ENCODE peak calls at places on chromosomes 7 and 10, in nine cellular contexts. S is spleen, F is GM23338, E is HCT116, O is prostate gland, V is HepG2, A is stomach, Z is transverse colon, H is breast epithelium. B is an unnamed sample.

GRCh38 chr10:131982185-131982756 is 548 bp upstream of the BNIP3 start:
- DNase-seq in S (no peak), F (no peak), E (no peak), O (no peak), V (no peak), A (no peak), Z (no peak), H (peak), B (no peak)

GRCh38 chr10:101001225-101002035 is 1.8 kb downstream of the LZTS2 start:
- DNase-seq in S (peak), F (no peak), E (no peak), O (peak), V (no peak), A (peak), Z (peak), H (peak), B (peak)

GRCh38 chr10:112826018-112826697 is 123.9 kb upstream of the TCF7L2 start:
- DNase-seq in S (no peak), F (no peak), E (no peak), O (peak), V (no peak), A (no peak), Z (no peak), H (no peak), B (no peak)

GRCh38 chr7:106772655-106773108 is 92.4 kb upstream of the PIK3CG start:
- DNase-seq in S (no peak), F (no peak), E (peak), O (no peak), V (no peak), A (no peak), Z (no peak), H (no peak), B (no peak)

GRCh38 chr10:17155821-17156220 is 26.2 kb upstream of the CUBN start:
- DNase-seq in S (no peak), F (no peak), E (no peak), O (no peak), V (no peak), A (no peak), Z (no peak), H (no peak), B (no peak)

GRCh38 chr10:71847418-71847817 is 3.6 kb downstream of the PSAP start:
- DNase-seq in S (peak), F (no peak), E (no peak), O (no peak), V (no peak), A (no peak), Z (no peak), H (no peak), B (no peak)

GRCh38 chr7:75734586-75735047 is 4.1 kb downstream of the HIP1 start:
- DNase-seq in S (no peak), F (no peak), E (no peak), O (no peak), V (peak), A (no peak), Z (no peak), H (no peak), B (no peak)

GRCh38 chr7:33982425-33982786 is 77.1 kb downstream of the BMPER start:
- DNase-seq in S (no peak), F (peak), E (peak), O (no peak), V (no peak), A (no peak), Z (no peak), H (no peak), B (no peak)

GRCh38 chr10:117647306-117647705 is 104.8 kb downstream of the EMX2 start:
- DNase-seq in S (no peak), F (no peak), E (no peak), O (no peak), V (no peak), A (no peak), Z (no peak), H (no peak), B (no peak)

GRCh38 chr7:137996386-137996851 is 5.5 kb downstream of the CREB3L2 start:
- DNase-seq in S (no peak), F (no peak), E (no peak), O (no peak), V (no peak), A (peak), Z (no peak), H (no peak), B (no peak)

GRCh38 chr7:13581097-13581496 is 408.4 kb downstream of the ETV1 start:
- DNase-seq in S (no peak), F (no peak), E (no peak), O (no peak), V (no peak), A (no peak), Z (no peak), H (no peak), B (no peak)

GRCh38 chr10:69414036-69415018 is 2.4 kb downstream of the TACR2 start:
- DNase-seq in S (peak), F (no peak), E (no peak), O (no peak), V (no peak), A (no peak), Z (no peak), H (no peak), B (no peak)

GRCh38 chr10:110916554-110917346 is 2.2 kb downstream of the BBIP1 start:
- DNase-seq in S (no peak), F (no peak), E (no peak), O (peak), V (no peak), A (no peak), Z (no peak), H (no peak), B (no peak)

GRCh38 chr10:46006219-46006618 is 24.2 kb downstream of the NCOA4 start:
- DNase-seq in S (no peak), F (no peak), E (no peak), O (no peak), V (no peak), A (no peak), Z (no peak), H (no peak), B (no peak)

GRCh38 chr7:107715531-107715930 is 28.4 kb upstream of the CBLL1 start:
- DNase-seq in S (no peak), F (no peak), E (no peak), O (no peak), V (no peak), A (no peak), Z (no peak), H (no peak), B (no peak)

GRCh38 chr10:73758704-73759511 is 14.7 kb downstream of the SEC24C start:
- DNase-seq in S (no peak), F (no peak), E (no peak), O (no peak), V (no peak), A (no peak), Z (no peak), H (no peak), B (no peak)

GRCh38 chr10:71797533-71798307 is 24.4 kb upstream of the VSIR start:
- DNase-seq in S (no peak), F (no peak), E (no peak), O (no peak), V (no peak), A (no peak), Z (no peak), H (no peak), B (no peak)

GRCh38 chr7:30975257-30975899 is 11.6 kb downstream of the GHRHR start:
- DNase-seq in S (no peak), F (no peak), E (no peak), O (no peak), V (no peak), A (peak), Z (no peak), H (no peak), B (no peak)

GRCh38 chr10:70742537-70743429 is 42.4 kb downstream of the TBATA start:
- DNase-seq in S (peak), F (no peak), E (no peak), O (no peak), V (peak), A (no peak), Z (peak), H (no peak), B (no peak)

GRCh38 chr10:1266033-1266802 is 210.0 kb downstream of the WDR37 start:
- DNase-seq in S (peak), F (no peak), E (no peak), O (no peak), V (no peak), A (no peak), Z (no peak), H (no peak), B (no peak)

GRCh38 chr7:105590793-105591192 is 9.5 kb upstream of the EFCAB10 start:
- DNase-seq in S (no peak), F (no peak), E (no peak), O (no peak), V (no peak), A (no peak), Z (no peak), H (no peak), B (peak)

GRCh38 chr10:6383099-6383812 is 180.5 kb downstream of the PFKFB3 start:
- DNase-seq in S (no peak), F (no peak), E (no peak), O (no peak), V (no peak), A (no peak), Z (no peak), H (no peak), B (no peak)

GRCh38 chr10:43026039-43026973 is 50.6 kb upstream of the RET start:
- DNase-seq in S (peak), F (peak), E (no peak), O (peak), V (no peak), A (no peak), Z (no peak), H (peak), B (no peak)

GRCh38 chr7:141014523-141015395 is at the start of gene MRPS33:
- DNase-seq in S (peak), F (peak), E (peak), O (peak), V (peak), A (peak), Z (peak), H (peak), B (peak)

GRCh38 chr10:123140164-123140982 is 4.6 kb downstream of the HMX3 start:
- DNase-seq in S (no peak), F (peak), E (no peak), O (no peak), V (no peak), A (no peak), Z (no peak), H (no peak), B (no peak)

GRCh38 chr7:114368492-114368891 is 46.1 kb upstream of the FOXP2 start:
- DNase-seq in S (no peak), F (no peak), E (no peak), O (no peak), V (no peak), A (no peak), Z (no peak), H (no peak), B (no peak)

GRCh38 chr10:102473445-102474331 is 22.3 kb upstream of the C10orf95 start:
- DNase-seq in S (no peak), F (no peak), E (no peak), O (no peak), V (no peak), A (no peak), Z (no peak), H (no peak), B (no peak)

GRCh38 chr7:42677751-42678231 is 234.1 kb downstream of the C7orf25 start:
- DNase-seq in S (no peak), F (no peak), E (no peak), O (peak), V (no peak), A (no peak), Z (no peak), H (no peak), B (no peak)

GRCh38 chr7:25611196-25611595 is 382.9 kb upstream of the NPVF start:
- DNase-seq in S (no peak), F (no peak), E (no peak), O (no peak), V (no peak), A (no peak), Z (no peak), H (no peak), B (no peak)

GRCh38 chr7:45421096-45421495 is 153.1 kb upstream of the ADCY1 start:
- DNase-seq in S (no peak), F (no peak), E (no peak), O (no peak), V (no peak), A (no peak), Z (no peak), H (no peak), B (no peak)

GRCh38 chr10:98528785-98529183 is 82.0 kb upstream of the HPS1 start:
- DNase-seq in S (no peak), F (no peak), E (no peak), O (no peak), V (no peak), A (no peak), Z (no peak), H (no peak), B (no peak)

GRCh38 chr7:50851451-50851850 is 68.8 kb upstream of the GRB10 start:
- DNase-seq in S (no peak), F (no peak), E (no peak), O (no peak), V (no peak), A (peak), Z (no peak), H (no peak), B (peak)

GRCh38 chr10:77501846-77502251 is 135.8 kb downstream of the KCNMA1 start:
- DNase-seq in S (no peak), F (no peak), E (no peak), O (no peak), V (no peak), A (no peak), Z (no peak), H (no peak), B (no peak)

GRCh38 chr7:135441791-135442190 is 68.1 kb downstream of the CNOT4 start:
- DNase-seq in S (no peak), F (no peak), E (peak), O (no peak), V (no peak), A (no peak), Z (no peak), H (no peak), B (no peak)

GRCh38 chr7:22651534-22652243 is 75.3 kb upstream of the IL6 start:
- DNase-seq in S (no peak), F (no peak), E (no peak), O (no peak), V (no peak), A (no peak), Z (no peak), H (no peak), B (no peak)

GRCh38 chr10:42790835-42791234 is 8.2 kb downstream of the BMS1 start:
- DNase-seq in S (no peak), F (no peak), E (no peak), O (no peak), V (no peak), A (no peak), Z (no peak), H (no peak), B (no peak)

GRCh38 chr10:248307-248706 is 113.1 kb downstream of the ZMYND11 start:
- DNase-seq in S (no peak), F (no peak), E (no peak), O (no peak), V (no peak), A (no peak), Z (no peak), H (no peak), B (no peak)

GRCh38 chr10:18735711-18736110 is 76.5 kb downstream of the ARL5B start:
- DNase-seq in S (no peak), F (no peak), E (no peak), O (no peak), V (no peak), A (no peak), Z (no peak), H (no peak), B (no peak)
- TF ChIP-seq POLR2AphosphoS5 in S (no peak), F (no peak), E (no peak), O (no peak), V (no peak), A (no peak), Z (no peak), H (no peak), B (no peak)

GRCh38 chr7:115631782-115632181 is 398.8 kb downstream of the TFEC start:
- DNase-seq in S (no peak), F (peak), E (no peak), O (no peak), V (no peak), A (no peak), Z (no peak), H (no peak), B (no peak)
- TF ChIP-seq CTCF in S (no peak), F (peak), E (no peak), O (no peak), V (no peak), A (no peak), Z (no peak), H (no peak), B (no peak)

GRCh38 chr10:86260564-86260963 is 106.0 kb downstream of the GRID1 start:
- DNase-seq in S (peak), F (no peak), E (no peak), O (no peak), V (no peak), A (no peak), Z (no peak), H (no peak), B (peak)

GRCh38 chr10:86262671-86263165 is 103.9 kb downstream of the GRID1 start:
- DNase-seq in S (no peak), F (peak), E (no peak), O (no peak), V (no peak), A (peak), Z (no peak), H (no peak), B (peak)

GRCh38 chr10:86261470-86261869 is 105.1 kb downstream of the GRID1 start:
- DNase-seq in S (peak), F (no peak), E (no peak), O (no peak), V (no peak), A (peak), Z (no peak), H (no peak), B (peak)

GRCh38 chr10:86263209-86263608 is 103.4 kb downstream of the GRID1 start:
- DNase-seq in S (peak), F (peak), E (no peak), O (no peak), V (no peak), A (peak), Z (no peak), H (no peak), B (peak)

GRCh38 chr10:86261933-86262665 is 104.5 kb downstream of the GRID1 start:
- DNase-seq in S (peak), F (peak), E (no peak), O (peak), V (peak), A (peak), Z (no peak), H (no peak), B (peak)
- H3K4me3 ChIP-seq in S (no peak), F (peak), E (no peak), O (no peak), V (no peak), A (no peak), Z (no peak), H (no peak), B (peak)

GRCh38 chr10:109895095-109895818 is 28.1 kb downstream of the XPNPEP1 start:
- DNase-seq in S (no peak), F (no peak), E (no peak), O (no peak), V (no peak), A (peak), Z (no peak), H (no peak), B (no peak)
- TF ChIP-seq POLR2AphosphoS5 in S (no peak), F (no peak), E (no peak), O (no peak), V (no peak), A (no peak), Z (no peak), H (no peak), B (no peak)

GRCh38 chr7:142873871-142874270 is 11.7 kb downstream of the TRPV6 start:
- DNase-seq in S (no peak), F (no peak), E (no peak), O (no peak), V (no peak), A (no peak), Z (no peak), H (no peak), B (no peak)

GRCh38 chr7:142873281-142873784 is 12.2 kb downstream of the TRPV6 start:
- DNase-seq in S (no peak), F (peak), E (peak), O (no peak), V (no peak), A (peak), Z (no peak), H (peak), B (no peak)

GRCh38 chr7:142870575-142871259 is 14.8 kb downstream of the TRPV6 start:
- DNase-seq in S (no peak), F (no peak), E (no peak), O (no peak), V (no peak), A (no peak), Z (no peak), H (peak), B (peak)

GRCh38 chr7:142871260-142872105 is 14.1 kb downstream of the TRPV6 start:
- DNase-seq in S (no peak), F (no peak), E (no peak), O (no peak), V (no peak), A (no peak), Z (no peak), H (peak), B (peak)

DNA sequence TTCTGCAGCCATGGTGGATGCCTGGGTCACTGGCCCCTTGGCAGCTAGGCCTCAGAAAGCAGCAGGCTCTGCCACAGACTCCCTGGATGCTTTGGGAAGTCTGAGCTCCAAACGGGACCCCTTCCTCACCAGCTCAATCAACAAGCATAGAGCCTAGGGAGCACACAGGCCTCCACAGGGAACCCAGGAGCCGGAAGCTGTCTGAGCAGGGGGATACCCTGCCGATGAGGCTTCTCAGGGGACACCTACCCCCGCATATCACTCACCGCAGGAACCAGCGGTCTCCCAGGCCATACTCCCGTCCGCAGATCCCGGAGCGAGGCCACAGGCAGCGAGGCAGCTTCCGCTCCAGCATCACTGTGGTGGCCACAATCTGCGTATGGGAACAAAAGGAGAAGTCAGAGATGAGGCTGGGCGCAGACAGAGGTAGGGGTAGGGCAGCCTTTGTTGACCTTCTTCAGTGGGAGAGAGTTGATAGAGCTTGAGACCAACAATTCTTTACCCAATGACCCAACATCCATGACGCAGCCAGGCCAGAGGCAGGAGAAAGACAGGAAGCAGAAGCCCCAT is 13.4 kb downstream of the TRPV6 start:
- DNase-seq in S (no peak), F (no peak), E (no peak), O (no peak), V (no peak), A (no peak), Z (no peak), H (peak), B (no peak)
- TF ChIP-seq CTCF in S (no peak), F (no peak), E (no peak), O (no peak), V (no peak), A (no peak), Z (no peak), H (no peak), B (no peak)

GRCh38 chr7:3198316-3198715 is 102.7 kb upstream of the SDK1 start:
- DNase-seq in S (no peak), F (no peak), E (no peak), O (no peak), V (no peak), A (no peak), Z (no peak), H (no peak), B (no peak)
- H3K4me3 ChIP-seq in S (no peak), F (no peak), E (no peak), O (no peak), V (no peak), A (no peak), Z (no peak), H (no peak), B (no peak)

B was measured in vagina.